ENCODE peak calls at places on chromosomes 5 and 9, in five cellular contexts. H is right atrium auricular region, N is adrenal gland, R is body of pancreas, D is SJSA1. J is an unnamed sample.

GRCh38 chr9:69806642-69807041 is 14.0 kb upstream of the CFAP95 start:
- DNase-seq in H (no peak), N (no peak), R (no peak), D (no peak), J (no peak)

GRCh38 chr9:70218767-70219166 is 40.0 kb upstream of the SMC5 start:
- DNase-seq in H (no peak), N (no peak), R (no peak), D (no peak), J (no peak)

GRCh38 chr9:1231998-1232919 is 182.1 kb downstream of the DMRT2 start:
- DNase-seq in H (peak; percentile 81), N (no peak), R (peak; percentile 87), D (no peak), J (peak; percentile 75)

GRCh38 chr5:173581408-173582197 is 34.8 kb downstream of the BOD1 start:
- DNase-seq in H (no peak), N (no peak), R (no peak), D (no peak), J (peak; percentile 32)

GRCh38 chr5:133644000-133644865 is 31.9 kb upstream of the FSTL4 start:
- DNase-seq in H (no peak), N (no peak), R (no peak), D (no peak), J (no peak)

GRCh38 chr9:73684601-73685000 is 532.9 kb downstream of the ANXA1 start:
- DNase-seq in H (no peak), N (no peak), R (no peak), D (no peak), J (no peak)

GRCh38 chr9:117415584-117415937 is 704 bp upstream of the ASTN2 start:
- DNase-seq in H (no peak), N (no peak), R (no peak), D (no peak), J (no peak)

GRCh38 chr9:113649054-113649453 is 185.5 kb downstream of the RGS3 start:
- DNase-seq in H (no peak), N (peak; percentile 52), R (no peak), D (peak; percentile 57), J (no peak)

GRCh38 chr9:37350486-37351190 is 71.9 kb upstream of the GRHPR start:
- DNase-seq in H (no peak), N (no peak), R (no peak), D (no peak), J (no peak)

GRCh38 chr9:77751341-77752091 is 103.4 kb upstream of the GNA14 start:
- DNase-seq in H (no peak), N (no peak), R (peak; percentile 43), D (peak; percentile 54), J (no peak)

GRCh38 chr5:627840-628239 is 15.7 kb downstream of the CEP72 start:
- DNase-seq in H (no peak), N (no peak), R (no peak), D (no peak), J (no peak)

GRCh38 chr9:130149654-130150286 is 22.4 kb upstream of the NCS1 start:
- DNase-seq in H (no peak), N (no peak), R (no peak), D (no peak), J (no peak)

GRCh38 chr9:14029811-14030210 is 284.1 kb downstream of the NFIB start:
- DNase-seq in H (no peak), N (no peak), R (no peak), D (no peak), J (no peak)

GRCh38 chr9:89969881-89970639 is 365.2 kb downstream of the GADD45G start:
- DNase-seq in H (no peak), N (no peak), R (no peak), D (no peak), J (no peak)

GRCh38 chr5:132675936-132676689 is 2.3 kb downstream of the IL4 start:
- DNase-seq in H (peak; percentile 9), N (no peak), R (no peak), D (peak; percentile 40), J (no peak)

GRCh38 chr5:35861718-35862117 is 5.0 kb downstream of the IL7R start:
- DNase-seq in H (no peak), N (no peak), R (no peak), D (no peak), J (no peak)

GRCh38 chr5:113367586-113367985 is 67.2 kb downstream of the TSSK1B start:
- DNase-seq in H (no peak), N (no peak), R (no peak), D (no peak), J (no peak)

GRCh38 chr5:113574417-113574816 is 60.9 kb downstream of the YTHDC2 start:
- DNase-seq in H (no peak), N (no peak), R (no peak), D (peak; percentile 64), J (no peak)

GRCh38 chr5:74257645-74258328 is 382.7 kb downstream of the ENC1 start:
- DNase-seq in H (peak; percentile 88), N (no peak), R (peak; percentile 69), D (no peak), J (peak; percentile 63)

GRCh38 chr5:123875444-123876264 is 363.7 kb downstream of the CSNK1G3 start:
- DNase-seq in H (no peak), N (no peak), R (peak; percentile 28), D (no peak), J (no peak)

GRCh38 chr9:74503219-74503618 is 6.1 kb downstream of the RORB start:
- DNase-seq in H (no peak), N (no peak), R (no peak), D (no peak), J (no peak)

GRCh38 chr9:79053613-79054012 is 518.2 kb upstream of the TLE4 start:
- DNase-seq in H (no peak), N (no peak), R (no peak), D (no peak), J (no peak)

GRCh38 chr5:141371572-141372475 is 1.8 kb downstream of the PCDHGB3 start:
- DNase-seq in H (no peak), N (no peak), R (no peak), D (no peak), J (no peak)
- H3K9me3 ChIP-seq in H (peaks cover 15% of the 10 kb centered on the region), N (peaks cover 37% of the 10 kb centered on the region), R (peaks cover 15% of the 10 kb centered on the region), D (peaks cover 39% of the 10 kb centered on the region), J (no peaks in the 10 kb centered on the region)

DNA sequence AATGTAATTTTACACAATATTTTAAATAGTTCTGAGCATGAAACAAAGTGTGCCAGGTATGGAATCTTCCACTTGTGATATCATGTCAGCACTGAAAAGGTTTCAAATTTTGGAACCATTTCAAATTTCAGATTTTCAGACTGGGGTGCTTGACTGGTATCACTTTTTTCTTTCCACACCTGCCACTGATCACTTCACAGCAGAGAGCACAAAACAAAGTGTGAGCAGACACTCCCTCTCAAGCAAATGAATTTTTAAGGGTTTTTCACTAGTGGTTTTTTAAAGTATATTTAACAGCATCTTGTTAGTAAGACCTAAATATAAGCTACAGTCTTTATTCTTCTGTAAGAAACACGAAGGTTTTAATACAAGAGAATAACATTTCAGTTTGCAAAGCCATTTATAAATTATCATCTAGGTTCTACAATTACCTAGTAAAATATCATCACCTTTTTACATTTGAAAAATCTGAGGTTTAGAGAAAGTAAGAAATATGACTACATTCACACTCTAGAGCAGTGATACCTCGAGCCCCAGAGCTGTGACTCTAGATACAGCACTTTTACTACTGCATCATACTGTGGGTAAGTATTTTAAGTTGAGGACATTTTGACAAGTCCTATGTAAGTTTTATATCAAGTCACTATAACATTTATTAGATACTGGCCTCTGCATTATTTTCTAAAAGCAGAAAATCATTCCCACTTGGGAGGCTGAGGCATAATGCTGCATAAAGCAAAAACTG is 14.6 kb downstream of the GOLPH3 start:
- DNase-seq in H (no peak), N (no peak), R (no peak), D (no peak), J (no peak)
- H3K9me3 ChIP-seq in H (no peaks in the 10 kb centered on the region), N (no peaks in the 10 kb centered on the region), R (no peaks in the 10 kb centered on the region), D (no peaks in the 10 kb centered on the region), J (no peaks in the 10 kb centered on the region)

DNA sequence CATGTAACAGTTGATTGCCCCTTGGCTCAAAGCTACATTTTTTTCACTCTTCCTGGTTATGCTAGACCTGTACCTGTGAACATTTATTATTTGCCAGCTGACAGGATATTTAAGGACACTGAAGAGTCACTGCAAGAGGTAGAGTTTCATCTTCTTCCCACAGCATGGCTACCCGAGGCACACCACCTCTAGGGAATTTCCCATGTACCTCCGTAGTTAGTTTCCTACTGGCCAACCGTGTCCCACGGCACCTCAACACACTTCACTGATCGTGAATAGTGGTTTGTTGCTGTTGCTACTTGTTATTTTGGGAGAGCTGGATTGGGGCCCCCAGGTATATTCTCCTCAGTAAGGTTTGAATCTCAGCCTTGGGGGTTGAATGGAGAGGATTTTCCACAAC is 648.6 kb downstream of the SEMA5A start:
- DNase-seq in H (no peak), N (no peak), R (no peak), D (no peak), J (no peak)
- H3K9me3 ChIP-seq in H (no peaks in the 10 kb centered on the region), N (no peaks in the 10 kb centered on the region), R (no peaks in the 10 kb centered on the region), D (no peaks in the 10 kb centered on the region), J (no peaks in the 10 kb centered on the region)

DNA sequence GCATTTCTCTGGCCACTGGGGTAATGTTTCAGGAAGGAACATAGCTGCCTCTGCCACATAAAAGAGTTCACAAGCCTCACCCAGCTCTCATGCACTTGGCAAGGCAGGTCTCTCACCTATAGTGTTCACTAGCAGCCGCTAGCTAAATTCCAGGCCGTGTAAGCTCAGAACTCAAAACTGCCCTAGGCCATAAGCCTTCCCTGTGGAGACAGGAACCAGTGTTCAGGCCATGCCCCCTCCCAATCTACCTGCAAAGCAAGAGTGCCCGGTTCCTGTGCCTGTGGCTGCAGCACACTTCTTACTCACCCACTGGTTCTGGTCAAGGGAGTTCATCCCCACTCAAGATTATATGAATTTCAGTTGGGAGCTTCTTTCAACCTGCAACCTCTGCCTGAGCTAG is 60.7 kb upstream of the ZNF169 start:
- DNase-seq in H (no peak), N (no peak), R (no peak), D (no peak), J (no peak)
- H3K9me3 ChIP-seq in H (peaks cover 2% of the 10 kb centered on the region), N (peaks cover 6% of the 10 kb centered on the region), R (no peaks in the 10 kb centered on the region), D (no peaks in the 10 kb centered on the region), J (no peaks in the 10 kb centered on the region)

GRCh38 chr5:131524431-131524830 is 110.6 kb downstream of the RAPGEF6 start:
- DNase-seq in H (no peak), N (no peak), R (no peak), D (no peak), J (no peak)
- H3K9me3 ChIP-seq in H (no peaks in the 10 kb centered on the region), N (no peaks in the 10 kb centered on the region), R (no peaks in the 10 kb centered on the region), D (no peaks in the 10 kb centered on the region), J (no peaks in the 10 kb centered on the region)

DNA sequence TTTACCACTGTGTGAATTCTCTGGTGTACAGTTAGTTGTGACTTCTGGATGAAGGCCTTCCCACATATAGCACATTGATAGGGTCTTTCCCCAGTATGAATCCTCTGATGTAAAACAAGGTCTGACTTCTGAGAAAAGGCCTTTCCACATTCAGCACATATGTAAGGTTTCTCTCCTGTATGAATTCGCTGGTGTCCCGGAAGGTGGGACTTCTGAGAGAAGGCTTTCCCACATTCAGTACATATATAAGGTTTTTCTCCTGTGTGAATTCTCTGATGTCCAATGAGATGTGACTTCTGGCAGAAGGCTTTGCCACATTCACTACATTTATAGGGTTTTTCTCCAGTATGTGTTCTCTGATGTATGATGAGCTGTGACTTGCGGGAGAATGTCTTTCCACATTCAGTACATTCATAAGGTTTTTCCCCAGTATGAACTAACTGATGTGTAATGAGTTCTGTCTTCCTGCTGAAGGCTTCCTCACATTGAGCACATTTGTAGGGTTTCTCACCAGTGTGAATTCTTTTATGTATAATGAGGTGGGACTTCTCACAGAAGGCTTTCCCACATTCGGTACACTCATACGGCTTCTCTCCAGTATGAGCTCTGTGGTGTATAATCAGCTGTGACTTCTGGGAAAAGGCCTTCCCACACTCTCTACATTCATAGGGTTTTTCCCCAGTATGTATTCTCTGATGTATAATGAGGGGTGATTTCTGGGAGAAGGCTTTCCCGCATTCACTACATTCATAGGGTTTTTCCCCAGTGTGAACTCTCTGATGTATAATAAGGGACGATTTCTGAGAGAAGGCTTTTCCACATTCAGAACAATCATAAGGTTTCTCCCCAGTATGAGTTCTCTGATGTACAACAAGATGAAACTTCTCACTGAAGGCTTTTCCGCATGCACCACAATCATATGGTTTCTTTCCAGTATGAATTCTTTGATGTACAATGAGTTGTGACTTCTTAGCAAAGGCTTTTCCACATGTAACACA is 9.1 kb downstream of the ZNF300 start:
- DNase-seq in H (no peak), N (no peak), R (no peak), D (no peak), J (no peak)
- H3K9me3 ChIP-seq in H (peaks cover 44% of the 10 kb centered on the region), N (peaks cover 77% of the 10 kb centered on the region), R (peaks cover 2% of the 10 kb centered on the region), D (peaks cover 40% of the 10 kb centered on the region), J (peaks cover 14% of the 10 kb centered on the region)

J was measured in lung.